ENCODE peak calls at places on chromosomes 5 and 9, in six cellular contexts. R is aorta, E is spleen, A is mucosa of descending colon, W is right lobe of liver, K is hepatocyte. T is an unnamed sample.
A peak's percentile ranks its signal among the peaks of the same experiment; 100 is the strongest.

GRCh38 chr9:131449276-131449675 is 53.4 kb upstream of the POMT1 start:
- DNase-seq in R (no peak), E (no peak), A (no peak), W (no peak), K (no peak), T (no peak)

GRCh38 chr5:14531668-14532067 is 49.9 kb upstream of the OTULINL start:
- DNase-seq in R (no peak), E (no peak), A (no peak), W (no peak), K (no peak), T (no peak)

GRCh38 chr5:41921874-41922273 is 3.2 kb upstream of the FBXO4 start:
- DNase-seq in R (no peak), E (no peak), A (no peak), W (no peak), K (no peak), T (no peak)

GRCh38 chr9:80125731-80126264 is 554.0 kb downstream of the TLE4 start:
- DNase-seq in R (no peak), E (no peak), A (no peak), W (no peak), K (no peak), T (no peak)

GRCh38 chr5:38636626-38637025 is 80.2 kb upstream of the LIFR start:
- DNase-seq in R (no peak), E (no peak), A (no peak), W (no peak), K (peak; percentile 63), T (no peak)

GRCh38 chr9:18606831-18607230 is 132.9 kb downstream of the ADAMTSL1 start:
- DNase-seq in R (no peak), E (no peak), A (no peak), W (no peak), K (no peak), T (no peak)

GRCh38 chr5:54944364-54944763 is 41.0 kb downstream of the ESM1 start:
- DNase-seq in R (no peak), E (no peak), A (peak; percentile 46), W (no peak), K (peak; percentile 27), T (no peak)

GRCh38 chr9:98256632-98257218 is 1.3 kb upstream of the TBC1D2 start:
- DNase-seq in R (no peak), E (no peak), A (peak; percentile 44), W (no peak), K (no peak), T (no peak)

GRCh38 chr9:112921549-112921948 is 30.9 kb upstream of the SLC46A2 start:
- DNase-seq in R (no peak), E (no peak), A (peak; percentile 24), W (no peak), K (peak; percentile 64), T (no peak)

GRCh38 chr9:130239741-130240241 is 25.8 kb upstream of the HMCN2 start:
- DNase-seq in R (no peak), E (peak; percentile 78), A (no peak), W (peak; percentile 55), K (no peak), T (peak; percentile 68)

GRCh38 chr5:171810217-171810616 is 24.6 kb downstream of the SMIM23 start:
- DNase-seq in R (no peak), E (peak; percentile 31), A (no peak), W (no peak), K (no peak), T (no peak)

GRCh38 chr9:94554439-94555331 is at the start of gene PCAT7:
- DNase-seq in R (peak; percentile 64), E (no peak), A (peak; percentile 87), W (peak; percentile 78), K (peak; percentile 92), T (no peak)

GRCh38 chr5:2532809-2533208 is 218.7 kb downstream of the IRX2 start:
- DNase-seq in R (no peak), E (no peak), A (no peak), W (no peak), K (no peak), T (no peak)

GRCh38 chr9:2745560-2746380 is 28.5 kb downstream of the KCNV2 start:
- DNase-seq in R (no peak), E (no peak), A (no peak), W (no peak), K (no peak), T (no peak)

GRCh38 chr5:28174691-28175090 is 1136.3 kb upstream of the CDH9 start:
- DNase-seq in R (no peak), E (no peak), A (no peak), W (no peak), K (no peak), T (no peak)

GRCh38 chr5:435156-435790 is 7.7 kb upstream of the EXOC3 start:
- DNase-seq in R (no peak), E (no peak), A (no peak), W (no peak), K (no peak), T (peak; percentile 53)

GRCh38 chr5:6719896-6720560 is 6.8 kb downstream of the TENT4A start:
- DNase-seq in R (no peak), E (no peak), A (no peak), W (no peak), K (no peak), T (no peak)

GRCh38 chr9:99421369-99421768 is 199.3 kb downstream of the SEC61B start:
- DNase-seq in R (no peak), E (no peak), A (no peak), W (no peak), K (no peak), T (no peak)

GRCh38 chr9:21294325-21294724 is 10.8 kb downstream of the IFNA5 start:
- DNase-seq in R (no peak), E (no peak), A (no peak), W (no peak), K (peak; percentile 45), T (no peak)

GRCh38 chr9:113886003-113886324 is 9.9 kb downstream of the ZNF618 start:
- DNase-seq in R (no peak), E (no peak), A (no peak), W (no peak), K (no peak), T (no peak)

GRCh38 chr5:147098233-147098790 is 136.5 kb upstream of the STK32A start:
- DNase-seq in R (no peak), E (no peak), A (peak; percentile 71), W (no peak), K (peak; percentile 55), T (no peak)

GRCh38 chr9:113505963-113506624 is 42.6 kb downstream of the RGS3 start:
- DNase-seq in R (no peak), E (peak; percentile 55), A (no peak), W (no peak), K (no peak), T (no peak)

GRCh38 chr5:39437469-39437868 is 12.7 kb upstream of the DAB2 start:
- DNase-seq in R (no peak), E (no peak), A (peak; percentile 75), W (no peak), K (peak; percentile 77), T (no peak)

DNA sequence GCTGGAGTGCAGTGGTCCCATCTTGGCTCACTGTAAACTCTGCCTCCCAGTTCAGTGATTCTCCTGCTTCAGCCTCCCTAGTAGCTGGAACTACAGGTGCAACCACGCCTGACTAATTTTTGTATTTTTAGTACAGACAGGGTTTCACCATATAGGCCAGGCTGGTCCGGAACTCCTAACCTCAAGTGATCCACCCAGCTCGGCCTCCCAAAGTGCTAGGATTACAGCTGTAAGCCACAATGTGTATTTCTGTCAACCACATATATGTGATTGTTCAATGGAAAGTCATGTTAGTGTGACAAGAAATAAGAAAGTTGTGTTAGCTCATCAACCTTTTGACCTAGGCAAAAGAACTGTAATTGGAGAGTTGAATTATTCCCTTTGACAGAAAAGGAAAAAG is 677.1 kb upstream of the CHD1 start:
- DNase-seq in R (no peak), E (peak; percentile 24), A (no peak), W (no peak), K (no peak), T (no peak)
- H3K4me1 ChIP-seq in R (no peaks in the 10 kb centered on the region), E (no peaks in the 10 kb centered on the region), A (no peaks in the 10 kb centered on the region), W (no peaks in the 10 kb centered on the region), K (no peaks in the 10 kb centered on the region), T (no peaks in the 10 kb centered on the region)

DNA sequence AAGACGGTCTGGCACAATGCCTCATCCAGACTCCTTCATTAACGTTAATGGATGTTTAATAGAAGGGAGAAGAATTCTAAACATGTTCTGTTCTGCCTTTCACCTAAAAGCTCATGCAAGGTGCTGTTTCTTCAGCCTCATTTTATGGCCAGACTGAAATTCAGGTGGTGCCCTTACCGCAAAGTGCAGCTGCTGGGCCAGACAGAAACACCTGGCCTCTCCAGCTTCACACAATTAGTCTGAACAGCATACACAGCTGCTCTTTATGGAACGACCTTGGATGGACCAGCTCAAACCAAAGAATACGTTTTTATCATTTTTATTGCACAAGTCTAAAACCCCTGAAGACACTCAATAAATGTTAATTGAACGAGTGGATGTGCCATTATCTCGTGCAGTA is 4.6 kb downstream of the SNCAIP start:
- DNase-seq in R (no peak), E (no peak), A (no peak), W (no peak), K (no peak), T (no peak)
- H3K4me1 ChIP-seq in R (no peaks in the 10 kb centered on the region), E (no peaks in the 10 kb centered on the region), A (no peaks in the 10 kb centered on the region), W (no peaks in the 10 kb centered on the region), K (peaks cover 14% of the 10 kb centered on the region), T (no peaks in the 10 kb centered on the region)

GRCh38 chr5:149840226-149840825 is 104.3 kb downstream of the PDE6A start:
- DNase-seq in R (no peak), E (peak; percentile 60), A (no peak), W (no peak), K (no peak), T (no peak)

GRCh38 chr5:149838881-149839739 is 105.5 kb downstream of the PDE6A start:
- DNase-seq in R (no peak), E (peak; percentile 48), A (no peak), W (no peak), K (peak; percentile 77), T (no peak)

GRCh38 chr5:149837680-149838269 is 106.8 kb downstream of the PDE6A start:
- DNase-seq in R (no peak), E (peak; percentile 72), A (peak; percentile 70), W (no peak), K (peak; percentile 87), T (no peak)

GRCh38 chr5:149841844-149842793 is 102.5 kb downstream of the PDE6A start:
- DNase-seq in R (no peak), E (peak; percentile 37), A (no peak), W (no peak), K (no peak), T (no peak)

GRCh38 chr5:149839761-149840160 is 104.8 kb downstream of the PDE6A start:
- DNase-seq in R (no peak), E (peak; percentile 56), A (no peak), W (no peak), K (no peak), T (no peak)
- H3K4me1 ChIP-seq in R (no peaks in the 10 kb centered on the region), E (no peaks in the 10 kb centered on the region), A (no peaks in the 10 kb centered on the region), W (no peaks in the 10 kb centered on the region), K (peaks cover 26% of the 10 kb centered on the region), T (no peaks in the 10 kb centered on the region)

GRCh38 chr9:35904966-35905781 is 828 bp upstream of the HRCT1 start:
- DNase-seq in R (no peak), E (no peak), A (peak; percentile 75), W (no peak), K (no peak), T (no peak)
- H3K4me1 ChIP-seq in R (peaks cover 12% of the 10 kb centered on the region), E (peaks cover 53% of the 10 kb centered on the region), A (peaks cover 60% of the 10 kb centered on the region), W (peaks cover 8% of the 10 kb centered on the region), K (peaks cover 49% of the 10 kb centered on the region), T (peaks cover 61% of the 10 kb centered on the region)

T was measured in sigmoid colon.